ENCODE peak calls at places on chromosomes 11 and 22, in five cellular contexts. W, M, B, U and E are unnamed samples. For H3K4me1, the result is how much of the 10 kb centered on the place peaks cover.

GRCh38 chr11:7546324-7546791 is 32.6 kb downstream of the PPFIBP2 start:
- DNase-seq in W (no peak), M (no peak), B (no peak), U (no peak), E (peak)

GRCh38 chr11:110948112-110948511 is 235.9 kb upstream of the ARHGAP20 start:
- DNase-seq in W (no peak), M (no peak), B (no peak), U (no peak), E (no peak)

GRCh38 chr22:37176464-37177061 is 11.5 kb downstream of the C1QTNF6 start:
- DNase-seq in W (no peak), M (no peak), B (peak), U (peak), E (peak)

GRCh38 chr11:124846058-124846719 is 19.0 kb upstream of the ROBO3 start:
- DNase-seq in W (no peak), M (no peak), B (no peak), U (no peak), E (no peak)

GRCh38 chr11:68369161-68369560 is 56.8 kb downstream of the LRP5 start:
- DNase-seq in W (no peak), M (no peak), B (no peak), U (no peak), E (no peak)

GRCh38 chr22:26857169-26857568 is 199.8 kb downstream of the MIAT start:
- DNase-seq in W (no peak), M (no peak), B (no peak), U (no peak), E (no peak)

GRCh38 chr11:36295926-36296325 is at the start of gene PRR5L:
- DNase-seq in W (no peak), M (no peak), B (no peak), U (no peak), E (no peak)

GRCh38 chr11:109964487-109964886 is 128.7 kb upstream of the ZC3H12C start:
- DNase-seq in W (no peak), M (no peak), B (no peak), U (no peak), E (no peak)

GRCh38 chr11:111585371-111585770 is 16.9 kb upstream of the SIK2 start:
- DNase-seq in W (no peak), M (peak), B (no peak), U (no peak), E (no peak)

DNA sequence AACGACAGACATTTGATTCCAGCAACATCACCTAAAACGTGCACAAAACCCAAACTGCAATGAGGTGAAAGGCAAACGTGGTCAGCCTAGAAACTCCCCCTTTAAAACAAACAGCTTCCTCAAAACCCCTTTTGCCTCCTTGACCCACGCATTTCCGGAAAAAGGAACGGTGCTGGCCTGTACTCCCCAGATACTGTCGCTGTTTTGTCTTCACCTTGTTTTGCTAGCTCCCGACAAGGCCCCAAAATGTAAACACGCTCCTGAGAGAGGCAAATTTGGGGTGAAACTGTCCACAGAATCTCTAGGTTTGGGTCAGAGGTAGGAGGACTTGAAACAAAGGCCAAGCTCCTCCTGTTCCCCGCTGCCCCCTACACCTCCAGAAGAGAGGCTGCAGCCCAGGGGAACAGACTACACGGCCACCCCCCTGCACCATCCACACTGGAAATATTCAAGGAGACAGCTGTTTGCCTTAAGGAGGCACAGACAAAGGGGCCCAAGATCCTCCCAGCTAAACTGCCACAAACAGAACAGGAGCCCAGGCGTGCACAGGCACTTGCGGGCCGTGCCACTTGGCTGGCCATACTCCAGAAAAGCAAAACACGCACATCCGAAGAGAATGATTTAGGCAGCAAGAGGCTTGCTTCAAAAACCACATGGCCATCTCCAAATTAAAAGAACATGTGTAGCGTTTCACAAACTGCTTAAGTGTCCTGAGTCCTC is 160.6 kb upstream of the GRK3 start:
- DNase-seq in W (no peak), M (no peak), B (no peak), U (no peak), E (no peak)
- H3K4me1 ChIP-seq in W (under half), M (under half), B (under half), U (under half), E (under half)

GRCh38 chr11:18699848-18700261 is 1.3 kb downstream of the TMEM86A start:
- DNase-seq in W (no peak), M (no peak), B (no peak), U (no peak), E (no peak)

GRCh38 chr11:18699269-18699596 is 654 bp downstream of the TMEM86A start:
- DNase-seq in W (no peak), M (no peak), B (no peak), U (no peak), E (no peak)

GRCh38 chr11:18700375-18700774 is 1.8 kb downstream of the TMEM86A start:
- DNase-seq in W (no peak), M (no peak), B (no peak), U (no peak), E (no peak)

GRCh38 chr11:18697581-18697980 is 998 bp upstream of the TMEM86A start:
- DNase-seq in W (no peak), M (no peak), B (no peak), U (no peak), E (no peak)

GRCh38 chr11:18698341-18699268 is at the start of gene TMEM86A:
- DNase-seq in W (no peak), M (peak), B (peak), U (peak), E (peak)
- TF ChIP-seq POLR2A in W (peak), M (peak), B (no peak), U (peak), E (peak)

GRCh38 chr11:66100272-66101037 is 30.4 kb downstream of the PACS1 start:
- DNase-seq in W (no peak), M (peak), B (peak), U (peak), E (peak)
- H3K4me1 ChIP-seq in W (under half), M (under half), B (under half), U (under half), E (under half)

DNA sequence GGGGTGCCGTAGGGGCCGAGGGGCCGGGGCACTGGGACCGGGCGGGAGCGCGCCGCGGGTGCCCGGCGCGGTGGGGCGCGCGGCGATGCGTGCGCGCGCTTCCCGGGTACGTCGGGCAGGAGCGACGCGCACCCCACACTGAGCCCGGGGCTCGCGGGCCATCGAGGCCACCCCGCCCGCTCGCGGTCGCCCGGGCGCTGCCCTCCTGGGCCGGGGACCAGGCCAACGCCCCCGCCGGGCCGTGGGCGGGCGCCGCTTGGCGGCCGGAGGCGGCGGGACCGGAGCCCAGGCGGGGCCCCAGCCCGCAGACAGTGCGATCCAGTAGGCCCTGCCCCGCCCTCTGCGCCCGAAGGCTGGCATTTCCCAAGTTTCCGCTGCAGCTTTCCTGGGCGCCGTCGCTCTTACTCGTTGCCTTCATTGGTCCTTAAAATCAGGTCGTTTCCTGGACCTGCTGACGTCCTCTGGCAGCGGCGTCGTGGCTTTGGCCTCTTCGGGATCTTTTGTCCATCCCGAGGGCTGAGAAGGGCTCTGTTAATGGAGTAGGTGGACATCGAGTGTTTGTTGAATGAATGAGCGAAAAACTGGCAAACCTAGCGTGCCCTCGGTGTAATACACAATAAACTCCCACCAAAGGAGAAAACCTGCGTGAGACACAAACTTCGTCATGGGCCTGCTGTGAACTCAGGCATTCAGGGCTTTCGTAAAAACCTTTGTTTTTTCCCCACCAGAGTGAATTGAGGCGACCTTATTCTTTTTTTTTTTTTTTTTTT is 638 bp downstream of the PARVA start:
- DNase-seq in W (peak), M (peak), B (peak), U (peak), E (peak)
- TF ChIP-seq POLR2A in W (peak), M (no peak), B (no peak), U (peak), E (no peak)

GRCh38 chr11:72740060-72740424 is 12.2 kb downstream of the ARAP1 start:
- DNase-seq in W (no peak), M (no peak), B (no peak), U (no peak), E (no peak)

GRCh38 chr11:72736452-72737069 is 15.6 kb downstream of the ARAP1 start:
- DNase-seq in W (no peak), M (no peak), B (no peak), U (no peak), E (no peak)

GRCh38 chr11:72737341-72737740 is 14.9 kb downstream of the ARAP1 start:
- DNase-seq in W (no peak), M (no peak), B (no peak), U (no peak), E (no peak)

GRCh38 chr11:72739240-72740059 is 12.8 kb downstream of the ARAP1 start:
- DNase-seq in W (no peak), M (no peak), B (no peak), U (no peak), E (no peak)

GRCh38 chr11:72738199-72739141 is 13.7 kb downstream of the ARAP1 start:
- DNase-seq in W (no peak), M (no peak), B (peak), U (no peak), E (no peak)
- H3K4me1 ChIP-seq in W (under half), M (under half), B (under half), U (under half), E (under half)

GRCh38 chr11:117997436-117998200 is 11.4 kb downstream of the IL10RA start:
- DNase-seq in W (no peak), M (no peak), B (no peak), U (no peak), E (no peak)
- TF ChIP-seq POLR2A in W (no peak), M (no peak), B (no peak), U (no peak), E (no peak)

DNA sequence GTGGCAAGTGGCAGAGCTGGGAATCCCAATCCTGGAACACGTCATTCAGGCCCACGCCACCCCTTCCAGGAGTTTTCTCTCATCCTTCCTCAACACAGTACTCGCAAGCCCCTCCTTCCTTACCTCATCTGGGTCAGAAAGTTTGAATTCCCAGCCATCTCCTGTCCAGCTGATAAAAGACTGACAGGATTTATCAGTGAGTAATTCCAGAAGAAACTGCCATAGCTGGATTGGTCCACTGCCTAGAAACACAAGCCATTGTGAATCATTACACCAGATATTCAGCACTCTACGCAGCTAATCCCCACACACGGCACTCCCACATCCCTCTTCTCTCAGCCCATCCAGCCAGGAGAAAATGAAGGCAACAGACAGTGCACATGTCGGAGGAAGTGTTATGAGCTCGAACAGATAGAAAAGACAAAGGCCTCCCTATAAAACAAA is 124.0 kb downstream of the ETS1 start:
- DNase-seq in W (no peak), M (no peak), B (no peak), U (no peak), E (no peak)
- H3K4me1 ChIP-seq in W (under half), M (under half), B (under half), U (under half), E (under half)